ENCODE peak calls at places on chromosome 2, in four cellular contexts. D is breast epithelium, U is HCT116, X is K562. B is an unnamed sample.

GRCh38 chr2:108959401-108959800 is 29.6 kb downstream of the EDAR start:
- DNase-seq in D (no peak), U (no peak), X (no peak), B (no peak)

GRCh38 chr2:172239944-172240590 is 137.4 kb upstream of the DLX2 start:
- DNase-seq in D (no peak), U (no peak), X (peak; percentile 22), B (no peak)

GRCh38 chr2:25373269-25373981 is 31.7 kb upstream of the DNMT3A start:
- DNase-seq in D (peak; percentile 52), U (no peak), X (no peak), B (peak; percentile 59)

GRCh38 chr2:190354003-190354690 is 10.8 kb downstream of the INPP1 start:
- DNase-seq in D (no peak), U (no peak), X (peak; percentile 76), B (no peak)

GRCh38 chr2:26462511-26463251 is 15.2 kb downstream of the OTOF start:
- DNase-seq in D (no peak), U (peak; percentile 60), X (peak; percentile 72), B (no peak)

GRCh38 chr2:85924522-85924921 is 35.7 kb upstream of the ST3GAL5 start:
- DNase-seq in D (peak; percentile 92), U (no peak), X (no peak), B (peak; percentile 85)

GRCh38 chr2:143575340-143575739 is 446.1 kb downstream of the ARHGAP15 start:
- DNase-seq in D (no peak), U (peak; percentile 7), X (peak; percentile 41), B (no peak)

GRCh38 chr2:180604077-180604476 is 376.3 kb upstream of the UBE2E3 start:
- DNase-seq in D (no peak), U (peak; percentile 6), X (peak; percentile 6), B (no peak)

GRCh38 chr2:85537600-85538506 is 1.1 kb upstream of the MAT2A start:
- DNase-seq in D (peak; percentile 59), U (no peak), X (peak; percentile 70), B (peak; percentile 84)

GRCh38 chr2:173414823-173415322 is 60.2 kb downstream of the CDCA7 start:
- DNase-seq in D (peak; percentile 35), U (no peak), X (no peak), B (no peak)

GRCh38 chr2:72990695-72991438 is 73.5 kb downstream of the EMX1 start:
- DNase-seq in D (no peak), U (no peak), X (no peak), B (peak; percentile 54)

GRCh38 chr2:47360937-47361336 is 42.0 kb upstream of the MSH2 start:
- DNase-seq in D (no peak), U (no peak), X (no peak), B (no peak)

GRCh38 chr2:27494944-27495554 is at the start of gene FNDC4:
- DNase-seq in D (no peak), U (no peak), X (peak; percentile 41), B (peak; percentile 64)

GRCh38 chr2:18046558-18046957 is 168.1 kb downstream of the KCNS3 start:
- DNase-seq in D (no peak), U (no peak), X (no peak), B (no peak)

GRCh38 chr2:201696151-201696659 is 2.2 kb downstream of the MPP4 start:
- DNase-seq in D (no peak), U (no peak), X (no peak), B (no peak)

GRCh38 chr2:42928692-42929576 is 136.6 kb upstream of the HAAO start:
- DNase-seq in D (no peak), U (no peak), X (peak; percentile 87), B (no peak)

GRCh38 chr2:184215745-184216144 is 382.6 kb upstream of the ZNF804A start:
- DNase-seq in D (no peak), U (no peak), X (no peak), B (no peak)

GRCh38 chr2:124975658-124976057 is 950.6 kb downstream of the CNTNAP5 start:
- DNase-seq in D (no peak), U (no peak), X (no peak), B (no peak)

GRCh38 chr2:1944986-1945385 is 200.7 kb upstream of the PXDN start:
- DNase-seq in D (no peak), U (no peak), X (no peak), B (peak; percentile 18)

GRCh38 chr2:185807351-185807750 is 68.7 kb downstream of the FSIP2 start:
- DNase-seq in D (no peak), U (no peak), X (no peak), B (no peak)

GRCh38 chr2:98334439-98335078 is 11.7 kb upstream of the CNGA3 start:
- DNase-seq in D (no peak), U (no peak), X (no peak), B (no peak)

GRCh38 chr2:128250409-128251025 is 68.2 kb downstream of the HS6ST1 start:
- DNase-seq in D (no peak), U (no peak), X (peak; percentile 33), B (no peak)

GRCh38 chr2:220209751-220210150 is 582.3 kb downstream of the SLC4A3 start:
- DNase-seq in D (no peak), U (no peak), X (no peak), B (no peak)

GRCh38 chr2:199985625-199986207 is 30.3 kb downstream of the MAIP1 start:
- DNase-seq in D (peak; percentile 18), U (peak; percentile 81), X (peak; percentile 77), B (no peak)

GRCh38 chr2:11752906-11753305 is 6.5 kb downstream of the LPIN1 start:
- DNase-seq in D (no peak), U (no peak), X (no peak), B (no peak)

GRCh38 chr2:55901322-55901721 is 22.3 kb downstream of the EFEMP1 start:
- DNase-seq in D (no peak), U (no peak), X (peak; percentile 56), B (no peak)

GRCh38 chr2:85886585-85886984 is 2.2 kb downstream of the ST3GAL5 start:
- DNase-seq in D (peak; percentile 52), U (no peak), X (peak; percentile 70), B (peak; percentile 91)

GRCh38 chr2:226580403-226580802 is 219.2 kb downstream of the IRS1 start:
- DNase-seq in D (no peak), U (no peak), X (no peak), B (no peak)

GRCh38 chr2:30408961-30409387 is 38.1 kb upstream of the LCLAT1 start:
- DNase-seq in D (no peak), U (no peak), X (no peak), B (no peak)

GRCh38 chr2:148653437-148653836 is 8.9 kb downstream of the EPC2 start:
- DNase-seq in D (no peak), U (no peak), X (peak; percentile 39), B (no peak)
- H3K4me1 ChIP-seq in D (no peaks in the 10 kb centered on the region), U (no peaks in the 10 kb centered on the region), X (no peaks in the 10 kb centered on the region), B (peaks cover 70% of the 10 kb centered on the region)

DNA sequence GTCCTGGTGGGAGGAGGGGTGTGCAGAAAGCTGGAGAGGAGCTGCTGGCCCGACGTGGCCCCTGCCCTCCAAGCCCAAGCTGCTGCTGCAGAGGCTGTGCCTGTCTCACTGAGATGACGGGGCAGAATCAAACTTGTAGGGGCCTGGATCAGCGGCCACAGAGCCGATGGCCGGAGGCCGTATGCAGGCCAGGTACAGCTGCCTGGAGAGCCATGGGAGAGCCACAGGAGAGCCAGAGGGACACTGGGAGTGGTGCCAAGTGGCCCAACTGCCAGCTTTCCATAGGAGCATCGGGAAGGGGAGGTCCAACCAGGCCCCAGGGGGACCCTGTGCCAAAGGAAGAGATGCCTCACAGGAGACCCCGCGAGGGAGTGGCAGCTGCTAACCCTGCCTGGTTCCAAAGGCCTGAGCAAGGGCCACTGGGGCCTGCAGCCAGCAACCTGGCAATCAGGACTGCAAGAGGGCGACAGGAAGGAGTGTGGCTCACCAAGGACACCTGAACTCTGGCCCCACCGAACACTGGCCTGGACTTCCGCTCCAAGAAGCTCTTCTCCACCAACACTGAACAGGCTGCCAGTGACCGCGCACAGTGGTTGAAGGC is 70.7 kb downstream of the HDAC4 start:
- DNase-seq in D (no peak), U (no peak), X (no peak), B (no peak)
- TF ChIP-seq POLR2AphosphoS5 in D (no peak), U (no peak), X (no peak), B (no peak)

GRCh38 chr2:219131327-219131726 is 29.3 kb downstream of the NHEJ1 start:
- DNase-seq in D (no peak), U (no peak), X (no peak), B (no peak)

GRCh38 chr2:219128401-219128800 is 32.2 kb downstream of the NHEJ1 start:
- DNase-seq in D (no peak), U (no peak), X (peak; percentile 67), B (no peak)

GRCh38 chr2:219127236-219127635 is 33.4 kb downstream of the NHEJ1 start:
- DNase-seq in D (no peak), U (no peak), X (no peak), B (no peak)

GRCh38 chr2:219131744-219132143 is 28.9 kb downstream of the NHEJ1 start:
- DNase-seq in D (no peak), U (no peak), X (no peak), B (no peak)

GRCh38 chr2:219129589-219129988 is 31.0 kb downstream of the NHEJ1 start:
- DNase-seq in D (no peak), U (no peak), X (no peak), B (no peak)
- H3K4me1 ChIP-seq in D (no peaks in the 10 kb centered on the region), U (peaks cover 20% of the 10 kb centered on the region), X (peaks cover 17% of the 10 kb centered on the region), B (no peaks in the 10 kb centered on the region)

GRCh38 chr2:203814661-203815540 is 52.7 kb upstream of the CTLA4 start:
- DNase-seq in D (peak; percentile 35), U (peak; percentile 50), X (peak; percentile 35), B (peak; percentile 72)
- TF ChIP-seq POLR2AphosphoS5 in D (no peak), U (no peak), X (no peak), B (no peak)

B was measured in sigmoid colon.